ENCODE peak calls at places on chromosome 6, in seven cellular contexts. One of them, this sample, is unnamed. For H3K36me3, the result is how much of the 10 kb centered on the place peaks cover.

GRCh38 chr6:111740506-111740905 is 132.7 kb downstream of the FYN start:
- DNase-seq in small intestine: no peak
- DNase-seq in cardiac muscle cell: no peak
- DNase-seq in IMR-90: no peak
- DNase-seq in HepG2: no peak
- DNase-seq in astrocyte: no peak
- DNase-seq in kidney: no peak
- DNase-seq in this sample: no peak

GRCh38 chr6:158031445-158032353 is 50.0 kb downstream of the SYNJ2 start:
- DNase-seq in cardiac muscle cell: no peak
- DNase-seq in HepG2: no peak
- DNase-seq in kidney: peak
- DNase-seq in IMR-90: peak
- DNase-seq in small intestine: no peak
- DNase-seq in astrocyte: peak
- DNase-seq in this sample: peak

GRCh38 chr6:113350521-113350920 is 506.6 kb upstream of the MARCKS start:
- DNase-seq in small intestine: no peak
- DNase-seq in IMR-90: peak
- DNase-seq in cardiac muscle cell: no peak
- DNase-seq in astrocyte: no peak
- DNase-seq in kidney: no peak
- DNase-seq in HepG2: no peak
- DNase-seq in this sample: peak

GRCh38 chr6:104531591-104531990 is 328.1 kb downstream of the HACE1 start:
- DNase-seq in cardiac muscle cell: no peak
- DNase-seq in astrocyte: no peak
- DNase-seq in small intestine: no peak
- DNase-seq in IMR-90: no peak
- DNase-seq in kidney: no peak
- DNase-seq in HepG2: no peak
- DNase-seq in this sample: no peak

GRCh38 chr6:142874676-142875075 is 70.3 kb downstream of the HIVEP2 start:
- DNase-seq in small intestine: peak
- DNase-seq in cardiac muscle cell: no peak
- DNase-seq in IMR-90: no peak
- DNase-seq in kidney: no peak
- DNase-seq in astrocyte: no peak
- DNase-seq in HepG2: peak
- DNase-seq in this sample: no peak

GRCh38 chr6:159163901-159164370 is 5.3 kb upstream of the FNDC1 start:
- DNase-seq in cardiac muscle cell: no peak
- DNase-seq in astrocyte: peak
- DNase-seq in kidney: no peak
- DNase-seq in IMR-90: peak
- DNase-seq in small intestine: no peak
- DNase-seq in HepG2: no peak
- DNase-seq in this sample: peak

GRCh38 chr6:16494781-16495180 is 256.4 kb downstream of the GMPR start:
- DNase-seq in cardiac muscle cell: no peak
- DNase-seq in kidney: no peak
- DNase-seq in small intestine: no peak
- DNase-seq in astrocyte: peak
- DNase-seq in HepG2: no peak
- DNase-seq in IMR-90: peak
- DNase-seq in this sample: no peak

GRCh38 chr6:37632989-37633550 is 64.6 kb downstream of the MDGA1 start:
- DNase-seq in HepG2: no peak
- DNase-seq in small intestine: no peak
- DNase-seq in astrocyte: no peak
- DNase-seq in IMR-90: no peak
- DNase-seq in kidney: no peak
- DNase-seq in cardiac muscle cell: no peak
- DNase-seq in this sample: no peak

GRCh38 chr6:137475103-137475502 is 19.1 kb downstream of the OLIG3 start:
- DNase-seq in HepG2: no peak
- DNase-seq in kidney: no peak
- DNase-seq in small intestine: no peak
- DNase-seq in cardiac muscle cell: no peak
- DNase-seq in astrocyte: no peak
- DNase-seq in IMR-90: no peak
- DNase-seq in this sample: no peak

GRCh38 chr6:31110825-31111582 is 1.4 kb downstream of the C6orf15 start:
- DNase-seq in astrocyte: no peak
- DNase-seq in HepG2: no peak
- DNase-seq in kidney: no peak
- DNase-seq in cardiac muscle cell: no peak
- DNase-seq in small intestine: no peak
- DNase-seq in IMR-90: no peak
- DNase-seq in this sample: no peak

GRCh38 chr6:89073014-89073620 is 7.4 kb upstream of the PNRC1 start:
- DNase-seq in kidney: no peak
- DNase-seq in HepG2: peak
- DNase-seq in IMR-90: no peak
- DNase-seq in small intestine: no peak
- DNase-seq in cardiac muscle cell: no peak
- DNase-seq in astrocyte: no peak
- DNase-seq in this sample: peak

GRCh38 chr6:105431226-105431625 is 28.3 kb upstream of the PREP start:
- DNase-seq in small intestine: peak
- DNase-seq in cardiac muscle cell: peak
- DNase-seq in astrocyte: no peak
- DNase-seq in HepG2: peak
- DNase-seq in IMR-90: peak
- DNase-seq in kidney: no peak
- DNase-seq in this sample: peak

GRCh38 chr6:84733889-84734288 is 30.5 kb downstream of the TBX18 start:
- DNase-seq in cardiac muscle cell: peak
- DNase-seq in astrocyte: no peak
- DNase-seq in kidney: no peak
- DNase-seq in HepG2: no peak
- DNase-seq in small intestine: no peak
- DNase-seq in IMR-90: no peak
- DNase-seq in this sample: no peak

GRCh38 chr6:80543598-80544181 is 437.2 kb downstream of the BCKDHB start:
- DNase-seq in kidney: no peak
- DNase-seq in cardiac muscle cell: no peak
- DNase-seq in small intestine: no peak
- DNase-seq in HepG2: no peak
- DNase-seq in astrocyte: peak
- DNase-seq in IMR-90: peak
- DNase-seq in this sample: peak

GRCh38 chr6:143064996-143065683 is 4.5 kb downstream of the AIG1 start:
- DNase-seq in astrocyte: peak
- DNase-seq in small intestine: peak
- DNase-seq in IMR-90: no peak
- DNase-seq in HepG2: peak
- DNase-seq in kidney: no peak
- DNase-seq in cardiac muscle cell: no peak
- DNase-seq in this sample: no peak

DNA sequence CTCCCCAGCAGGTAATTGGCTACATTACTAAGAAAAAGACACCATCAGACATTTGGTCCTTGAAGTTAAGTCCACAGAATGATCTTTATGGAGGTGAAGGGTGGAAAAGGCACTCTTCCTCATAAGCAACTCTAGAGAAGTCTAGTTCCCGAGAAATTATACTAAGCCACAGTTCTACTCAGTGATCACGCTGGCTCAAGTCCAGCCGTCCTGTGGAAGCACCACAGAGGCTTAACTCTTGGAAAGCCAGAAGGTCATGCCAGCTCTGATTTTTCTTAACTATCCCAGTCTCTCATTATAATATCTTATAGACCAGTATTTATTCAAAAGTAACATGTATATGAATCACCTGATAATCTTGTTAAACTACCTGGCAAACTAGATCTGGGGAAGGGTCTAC is 258.5 kb downstream of the EYA4 start:
- DNase-seq in IMR-90: no peak
- DNase-seq in HepG2: no peak
- DNase-seq in kidney: no peak
- DNase-seq in astrocyte: no peak
- DNase-seq in cardiac muscle cell: no peak
- DNase-seq in small intestine: no peak
- DNase-seq in this sample: no peak
- H3K36me3 ChIP-seq in IMR-90: under half
- H3K36me3 ChIP-seq in HepG2: under half
- H3K36me3 ChIP-seq in kidney: under half
- H3K36me3 ChIP-seq in astrocyte: under half
- H3K36me3 ChIP-seq in cardiac muscle cell: under half
- H3K36me3 ChIP-seq in small intestine: under half
- H3K36me3 ChIP-seq in this sample: under half

DNA sequence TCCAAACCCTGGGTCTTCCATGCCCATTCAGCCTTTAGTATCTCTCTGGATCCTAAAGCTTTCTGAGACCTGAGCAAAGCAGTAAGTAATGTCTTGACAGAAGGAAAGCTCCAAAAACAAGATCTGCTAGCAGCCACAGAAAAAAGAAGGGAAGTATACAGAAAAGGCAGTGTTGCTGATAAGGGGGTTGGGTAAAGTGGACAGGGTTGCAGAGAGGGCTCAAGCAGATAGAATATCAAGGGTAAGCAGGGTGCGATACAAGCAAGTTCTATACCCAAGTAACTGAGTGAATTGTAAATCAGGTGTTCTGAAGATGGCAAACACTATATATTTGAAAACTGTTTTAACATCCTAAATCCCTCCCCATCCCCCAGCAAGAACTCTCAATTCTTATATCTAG is 113.4 kb upstream of the CARMIL1 start:
- DNase-seq in IMR-90: no peak
- DNase-seq in astrocyte: no peak
- DNase-seq in HepG2: no peak
- DNase-seq in cardiac muscle cell: no peak
- DNase-seq in kidney: no peak
- DNase-seq in small intestine: no peak
- DNase-seq in this sample: no peak
- H3K4me3 ChIP-seq in IMR-90: no peak
- H3K4me3 ChIP-seq in astrocyte: no peak
- H3K4me3 ChIP-seq in HepG2: no peak
- H3K4me3 ChIP-seq in cardiac muscle cell: peak
- H3K4me3 ChIP-seq in kidney: no peak
- H3K4me3 ChIP-seq in small intestine: no peak
- H3K4me3 ChIP-seq in this sample: no peak

GRCh38 chr6:129748212-129748900 is 38.4 kb upstream of the ARHGAP18 start:
- DNase-seq in small intestine: peak
- DNase-seq in kidney: no peak
- DNase-seq in cardiac muscle cell: no peak
- DNase-seq in IMR-90: peak
- DNase-seq in astrocyte: peak
- DNase-seq in HepG2: peak
- DNase-seq in this sample: peak

GRCh38 chr6:129749749-129750120 is 39.8 kb upstream of the ARHGAP18 start:
- DNase-seq in kidney: no peak
- DNase-seq in small intestine: peak
- DNase-seq in HepG2: no peak
- DNase-seq in IMR-90: peak
- DNase-seq in cardiac muscle cell: no peak
- DNase-seq in astrocyte: peak
- DNase-seq in this sample: peak

GRCh38 chr6:129750390-129750789 is 40.4 kb upstream of the ARHGAP18 start:
- DNase-seq in HepG2: no peak
- DNase-seq in kidney: no peak
- DNase-seq in cardiac muscle cell: no peak
- DNase-seq in astrocyte: no peak
- DNase-seq in IMR-90: no peak
- DNase-seq in small intestine: no peak
- DNase-seq in this sample: no peak

GRCh38 chr6:129747588-129748112 is 37.7 kb upstream of the ARHGAP18 start:
- DNase-seq in astrocyte: no peak
- DNase-seq in kidney: no peak
- DNase-seq in IMR-90: no peak
- DNase-seq in small intestine: no peak
- DNase-seq in cardiac muscle cell: no peak
- DNase-seq in HepG2: no peak
- DNase-seq in this sample: no peak

DNA sequence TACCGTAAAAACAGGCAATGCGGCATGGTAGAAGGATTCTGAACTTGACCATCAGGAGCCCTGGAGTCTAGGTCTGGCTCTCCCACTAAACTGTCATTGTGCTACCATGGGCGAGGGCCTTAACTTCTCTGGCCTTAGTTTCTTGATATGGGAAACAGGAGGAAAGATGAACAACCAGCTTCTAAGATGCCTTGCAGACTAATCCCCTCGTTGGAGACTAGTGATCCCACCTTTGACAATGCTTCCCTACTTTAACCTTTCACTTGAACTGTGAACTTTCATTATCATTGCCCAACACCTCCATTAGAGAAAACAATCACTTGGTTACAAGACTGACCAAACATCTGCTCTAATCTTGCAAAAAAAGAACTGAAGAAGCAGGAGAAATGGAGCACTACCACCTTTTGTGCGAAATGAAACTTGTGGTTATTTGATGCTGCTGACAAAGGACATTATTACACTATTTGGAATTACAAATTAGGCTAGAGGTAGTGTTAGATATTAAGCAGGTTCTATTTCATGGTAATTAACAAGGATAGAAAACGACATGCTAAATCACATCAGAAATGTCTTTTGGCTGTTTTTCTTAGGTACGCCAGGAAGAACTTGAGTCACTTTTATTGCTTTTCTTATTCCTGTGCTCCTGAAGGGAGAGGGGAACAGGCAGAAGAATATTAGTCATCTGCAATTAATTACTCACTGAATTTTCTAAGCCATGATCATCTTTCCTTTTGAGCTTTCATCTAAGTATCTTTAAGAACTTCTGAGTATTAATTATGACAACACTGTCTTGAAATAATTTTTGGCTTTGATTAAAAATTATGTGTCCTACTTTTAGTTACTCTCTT is 39.1 kb upstream of the ARHGAP18 start:
- DNase-seq in astrocyte: peak
- DNase-seq in HepG2: no peak
- DNase-seq in cardiac muscle cell: no peak
- DNase-seq in kidney: no peak
- DNase-seq in IMR-90: peak
- DNase-seq in small intestine: no peak
- DNase-seq in this sample: peak
- H3K36me3 ChIP-seq in astrocyte: under half
- H3K36me3 ChIP-seq in HepG2: under half
- H3K36me3 ChIP-seq in cardiac muscle cell: under half
- H3K36me3 ChIP-seq in kidney: under half
- H3K36me3 ChIP-seq in IMR-90: under half
- H3K36me3 ChIP-seq in small intestine: under half
- H3K36me3 ChIP-seq in this sample: under half

GRCh38 chr6:7541175-7542064 is at the start of gene DSP:
- DNase-seq in IMR-90: no peak
- DNase-seq in astrocyte: no peak
- DNase-seq in HepG2: peak
- DNase-seq in kidney: peak
- DNase-seq in cardiac muscle cell: peak
- DNase-seq in small intestine: peak
- DNase-seq in this sample: peak

GRCh38 chr6:7542878-7543394 is 1.5 kb downstream of the DSP start:
- DNase-seq in astrocyte: peak
- DNase-seq in small intestine: peak
- DNase-seq in cardiac muscle cell: peak
- DNase-seq in IMR-90: peak
- DNase-seq in kidney: peak
- DNase-seq in HepG2: peak
- DNase-seq in this sample: no peak

GRCh38 chr6:7538484-7538883 is 3.0 kb upstream of the DSP start:
- DNase-seq in astrocyte: no peak
- DNase-seq in HepG2: no peak
- DNase-seq in cardiac muscle cell: no peak
- DNase-seq in small intestine: no peak
- DNase-seq in kidney: no peak
- DNase-seq in IMR-90: no peak
- DNase-seq in this sample: no peak

GRCh38 chr6:7542065-7542877 is 800 bp downstream of the DSP start:
- DNase-seq in IMR-90: no peak
- DNase-seq in astrocyte: no peak
- DNase-seq in HepG2: no peak
- DNase-seq in cardiac muscle cell: peak
- DNase-seq in small intestine: peak
- DNase-seq in kidney: peak
- DNase-seq in this sample: no peak

GRCh38 chr6:7540595-7540994 is 876 bp upstream of the DSP start:
- DNase-seq in IMR-90: no peak
- DNase-seq in HepG2: no peak
- DNase-seq in small intestine: peak
- DNase-seq in kidney: no peak
- DNase-seq in astrocyte: no peak
- DNase-seq in cardiac muscle cell: peak
- DNase-seq in this sample: peak
- H3K4me3 ChIP-seq in IMR-90: peak
- H3K4me3 ChIP-seq in HepG2: peak
- H3K4me3 ChIP-seq in small intestine: no peak
- H3K4me3 ChIP-seq in kidney: peak
- H3K4me3 ChIP-seq in astrocyte: peak
- H3K4me3 ChIP-seq in cardiac muscle cell: peak
- H3K4me3 ChIP-seq in this sample: no peak

This sample was measured in fibroblast of lung.